ENCODE peak calls at places on chromosomes 7 and 10, in six cellular contexts. T is AG10803, S is astrocyte of the spinal cord, O is mammary epithelial cell, E is GM06990, R is sigmoid colon. Z is an unnamed sample.

GRCh38 chr10:18685555-18685954 is 26.3 kb downstream of the ARL5B start:
- DNase-seq in T (no peak), S (no peak), O (no peak), E (no peak), R (no peak), Z (no peak)

GRCh38 chr7:98399903-98400537 is 870 bp downstream of the BAIAP2L1 start:
- DNase-seq in T (peak), S (peak), O (peak), E (peak), R (no peak), Z (no peak)

GRCh38 chr10:3877092-3878000 is 92.3 kb upstream of the KLF6 start:
- DNase-seq in T (peak), S (no peak), O (no peak), E (no peak), R (no peak), Z (no peak)

GRCh38 chr10:1706256-1706655 is 31.1 kb downstream of the ADARB2 start:
- DNase-seq in T (no peak), S (no peak), O (no peak), E (no peak), R (no peak), Z (no peak)

GRCh38 chr7:67377939-67378862 is 381.6 kb downstream of the TYW1 start:
- DNase-seq in T (peak), S (peak), O (peak), E (peak), R (peak), Z (peak)

GRCh38 chr10:96626795-96627194 is 40.0 kb upstream of the TM9SF3 start:
- DNase-seq in T (no peak), S (no peak), O (no peak), E (no peak), R (no peak), Z (no peak)

GRCh38 chr10:3886666-3887251 is 101.8 kb upstream of the KLF6 start:
- DNase-seq in T (peak), S (peak), O (peak), E (no peak), R (peak), Z (peak)

GRCh38 chr7:154640266-154640865 is 362.6 kb downstream of the PAXIP1 start:
- DNase-seq in T (no peak), S (no peak), O (no peak), E (no peak), R (no peak), Z (no peak)

GRCh38 chr10:101563007-101563406 is 25.1 kb downstream of the POLL start:
- DNase-seq in T (no peak), S (no peak), O (no peak), E (no peak), R (no peak), Z (no peak)

GRCh38 chr10:24219963-24220362 is 11.0 kb downstream of the KIAA1217 start:
- DNase-seq in T (no peak), S (no peak), O (no peak), E (no peak), R (no peak), Z (no peak)

GRCh38 chr10:71598673-71599072 is 120.9 kb downstream of the C10orf105 start:
- DNase-seq in T (peak), S (peak), O (no peak), E (no peak), R (peak), Z (no peak)

GRCh38 chr10:102352066-102352715 is 43.3 kb upstream of the NFKB2 start:
- DNase-seq in T (peak), S (peak), O (peak), E (no peak), R (peak), Z (peak)

GRCh38 chr10:113273877-113274829 is 278.7 kb upstream of the HABP2 start:
- DNase-seq in T (peak), S (peak), O (no peak), E (no peak), R (no peak), Z (no peak)

GRCh38 chr7:139572071-139572470 is 48.6 kb downstream of the CLEC2L start:
- DNase-seq in T (no peak), S (no peak), O (no peak), E (no peak), R (no peak), Z (no peak)

GRCh38 chr10:75294031-75294437 is 58.3 kb upstream of the COMTD1 start:
- DNase-seq in T (no peak), S (peak), O (no peak), E (no peak), R (peak), Z (no peak)

GRCh38 chr7:130884437-130885417 is 150.7 kb upstream of the KLF14 start:
- DNase-seq in T (peak), S (peak), O (peak), E (no peak), R (no peak), Z (no peak)

GRCh38 chr7:100219271-100219737 is 445 bp upstream of the PVRIG start:
- DNase-seq in T (no peak), S (no peak), O (no peak), E (peak), R (peak), Z (no peak)

GRCh38 chr7:112400141-112400540 is 50.1 kb upstream of the IFRD1 start:
- DNase-seq in T (peak), S (peak), O (no peak), E (no peak), R (no peak), Z (no peak)

GRCh38 chr7:64558323-64558705 is 4.6 kb downstream of the ZNF680 start:
- DNase-seq in T (no peak), S (no peak), O (no peak), E (no peak), R (no peak), Z (no peak)

GRCh38 chr10:74063256-74063655 is 65.3 kb downstream of the VCL start:
- DNase-seq in T (peak), S (peak), O (no peak), E (no peak), R (no peak), Z (no peak)

GRCh38 chr7:47039899-47040298 is 542.0 kb downstream of the TNS3 start:
- DNase-seq in T (peak), S (peak), O (peak), E (no peak), R (no peak), Z (no peak)

GRCh38 chr10:35642023-35642792 is at the start of gene FZD8:
- DNase-seq in T (peak), S (peak), O (peak), E (peak), R (peak), Z (peak)

GRCh38 chr10:112184379-112184778 is 814 bp upstream of the GPAM start:
- DNase-seq in T (no peak), S (no peak), O (no peak), E (no peak), R (no peak), Z (no peak)

GRCh38 chr10:93379366-93380042 is 102.6 kb downstream of the MYOF start:
- DNase-seq in T (peak), S (peak), O (peak), E (no peak), R (no peak), Z (no peak)

GRCh38 chr7:41878331-41879112 is 175.6 kb upstream of the INHBA start:
- DNase-seq in T (peak), S (no peak), O (no peak), E (no peak), R (no peak), Z (no peak)

GRCh38 chr10:115949282-115949844 is 323.6 kb downstream of the GFRA1 start:
- DNase-seq in T (no peak), S (no peak), O (no peak), E (no peak), R (no peak), Z (no peak)

GRCh38 chr7:118109607-118110006 is 74.4 kb upstream of the LSM8 start:
- DNase-seq in T (no peak), S (no peak), O (peak), E (no peak), R (no peak), Z (no peak)

GRCh38 chr7:36278767-36279171 is 110.9 kb upstream of the ANLN start:
- DNase-seq in T (peak), S (peak), O (no peak), E (no peak), R (peak), Z (no peak)

GRCh38 chr10:45673074-45673628 is 579 bp upstream of the ZFAND4 start:
- DNase-seq in T (no peak), S (no peak), O (peak), E (no peak), R (no peak), Z (no peak)

GRCh38 chr7:70693300-70693689 is 438.6 kb upstream of the GALNT17 start:
- DNase-seq in T (peak), S (peak), O (no peak), E (no peak), R (no peak), Z (no peak)

GRCh38 chr7:37916017-37916672 is 472 bp downstream of the SFRP4 start:
- DNase-seq in T (no peak), S (no peak), O (peak), E (peak), R (peak), Z (no peak)

GRCh38 chr10:15451137-15452094 is 80.3 kb upstream of the FAM171A1 start:
- DNase-seq in T (no peak), S (no peak), O (no peak), E (no peak), R (no peak), Z (no peak)

GRCh38 chr10:133324198-133324792 is 12.4 kb downstream of the CALY start:
- DNase-seq in T (peak), S (peak), O (no peak), E (no peak), R (no peak), Z (no peak)

GRCh38 chr10:101020427-101020826 is 10.5 kb downstream of the PDZD7 start:
- DNase-seq in T (no peak), S (no peak), O (no peak), E (no peak), R (no peak), Z (no peak)

GRCh38 chr7:75534727-75535307 is 42.7 kb downstream of the SPDYE5 start:
- DNase-seq in T (peak), S (peak), O (no peak), E (peak), R (no peak), Z (peak)

GRCh38 chr7:27419581-27420177 is 177.1 kb downstream of the EVX1 start:
- DNase-seq in T (no peak), S (no peak), O (peak), E (no peak), R (no peak), Z (no peak)

GRCh38 chr10:47104786-47105385 is 193.7 kb downstream of the PTPN20 start:
- DNase-seq in T (no peak), S (no peak), O (no peak), E (no peak), R (no peak), Z (no peak)

GRCh38 chr7:149704507-149704906 is 68.9 kb downstream of the ZNF467 start:
- DNase-seq in T (no peak), S (no peak), O (no peak), E (no peak), R (no peak), Z (no peak)

GRCh38 chr10:42950606-42951485 is 126.0 kb upstream of the RET start:
- DNase-seq in T (no peak), S (no peak), O (no peak), E (no peak), R (peak), Z (no peak)

GRCh38 chr7:80018941-80019808 is 115.5 kb upstream of the GNAI1 start:
- DNase-seq in T (peak), S (peak), O (peak), E (no peak), R (no peak), Z (peak)

GRCh38 chr10:16519250-16519907 is 2.3 kb downstream of the C1QL3 start:
- DNase-seq in T (no peak), S (no peak), O (no peak), E (peak), R (no peak), Z (peak)

GRCh38 chr10:16521311-16522016 is at the start of gene C1QL3:
- DNase-seq in T (peak), S (peak), O (peak), E (peak), R (no peak), Z (peak)

GRCh38 chr10:16520900-16521299 is 779 bp downstream of the C1QL3 start:
- DNase-seq in T (peak), S (no peak), O (peak), E (peak), R (no peak), Z (peak)

GRCh38 chr10:16519908-16520861 is 1.5 kb downstream of the C1QL3 start:
- DNase-seq in T (no peak), S (no peak), O (no peak), E (peak), R (no peak), Z (peak)

GRCh38 chr10:16518822-16519221 is 2.9 kb downstream of the C1QL3 start:
- DNase-seq in T (no peak), S (no peak), O (no peak), E (no peak), R (no peak), Z (no peak)
- TF ChIP-seq CTCF in T (no peak), S (peak), O (peak), E (peak), R (no peak), Z (peak)

GRCh38 chr7:4166340-4166739 is 515.8 kb upstream of the FOXK1 start:
- DNase-seq in T (no peak), S (no peak), O (no peak), E (no peak), R (no peak), Z (no peak)
- TF ChIP-seq CTCF in T (no peak), S (no peak), O (no peak), E (no peak), R (no peak), Z (no peak)

GRCh38 chr10:57336339-57336738 is 931.4 kb downstream of the IPMK start:
- DNase-seq in T (no peak), S (no peak), O (no peak), E (no peak), R (no peak), Z (no peak)

GRCh38 chr10:57333880-57334279 is 933.8 kb downstream of the IPMK start:
- DNase-seq in T (no peak), S (no peak), O (no peak), E (no peak), R (no peak), Z (no peak)

GRCh38 chr10:57338823-57339558 is 928.7 kb downstream of the IPMK start:
- DNase-seq in T (peak), S (peak), O (peak), E (no peak), R (no peak), Z (peak)

GRCh38 chr10:57341294-57341693 is 926.4 kb downstream of the IPMK start:
- DNase-seq in T (no peak), S (no peak), O (no peak), E (no peak), R (no peak), Z (no peak)

DNA sequence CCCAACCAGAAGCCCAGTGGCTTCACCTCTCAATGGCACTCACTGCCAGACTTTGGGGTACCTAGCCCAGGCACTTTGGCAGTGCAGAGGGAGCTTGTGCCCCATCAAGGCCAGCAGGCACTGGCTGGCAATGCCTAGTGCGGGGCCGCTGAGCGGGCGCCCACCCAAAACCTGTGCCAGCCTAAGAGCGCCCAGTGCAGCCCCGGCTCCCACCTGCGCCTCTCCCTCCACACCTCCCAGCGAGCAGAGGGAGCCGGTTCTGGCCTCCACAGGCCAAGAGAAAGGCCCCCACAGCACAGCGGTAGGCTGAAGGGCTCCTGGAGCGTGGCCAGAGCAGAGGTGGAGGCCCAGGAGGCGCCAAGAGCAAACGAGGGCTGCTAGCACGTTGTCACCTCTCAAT is 930.8 kb downstream of the IPMK start:
- DNase-seq in T (no peak), S (no peak), O (no peak), E (no peak), R (no peak), Z (no peak)
- TF ChIP-seq CTCF in T (no peak), S (no peak), O (no peak), E (no peak), R (no peak), Z (no peak)

GRCh38 chr7:92834661-92835139 is 1.7 kb downstream of the CDK6 start:
- DNase-seq in T (no peak), S (no peak), O (peak), E (peak), R (peak), Z (peak)

GRCh38 chr7:92833024-92833765 is 3.2 kb downstream of the CDK6 start:
- DNase-seq in T (peak), S (peak), O (peak), E (peak), R (peak), Z (peak)

GRCh38 chr7:92835140-92835850 is 1.1 kb downstream of the CDK6 start:
- DNase-seq in T (peak), S (peak), O (peak), E (peak), R (peak), Z (peak)

GRCh38 chr7:92832623-92833023 is 3.8 kb downstream of the CDK6 start:
- DNase-seq in T (no peak), S (no peak), O (peak), E (no peak), R (no peak), Z (no peak)

GRCh38 chr7:92833766-92834605 is 2.4 kb downstream of the CDK6 start:
- DNase-seq in T (peak), S (peak), O (peak), E (peak), R (peak), Z (peak)
- TF ChIP-seq CTCF in T (peak), S (peak), O (peak), E (peak), R (no peak), Z (peak)

DNA sequence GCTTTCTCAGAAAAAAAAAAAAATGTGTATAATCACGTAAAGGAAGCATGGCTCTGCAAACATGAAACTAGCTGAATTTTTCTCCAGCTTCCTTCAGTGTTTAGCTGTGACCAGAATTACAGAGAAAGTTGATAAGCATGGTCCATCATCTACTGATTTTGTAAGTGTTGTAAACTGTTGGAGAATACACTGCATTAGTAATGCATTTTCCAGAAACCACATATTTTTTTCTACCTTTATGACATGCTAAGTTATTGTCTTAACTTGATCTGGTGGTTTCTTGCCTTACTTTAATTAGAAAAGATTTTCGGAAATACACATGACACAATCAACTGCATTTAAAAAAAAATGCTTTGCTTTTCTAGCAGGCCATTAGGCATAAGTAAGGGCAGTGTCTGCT is 135.1 kb downstream of the BICC1 start:
- DNase-seq in T (peak), S (no peak), O (peak), E (no peak), R (no peak), Z (no peak)
- TF ChIP-seq CTCF in T (no peak), S (no peak), O (no peak), E (no peak), R (no peak), Z (no peak)

GRCh38 chr10:19817251-19818046 is 1.2 kb downstream of the PLXDC2 start:
- DNase-seq in T (no peak), S (no peak), O (peak), E (no peak), R (peak), Z (no peak)
- TF ChIP-seq CTCF in T (no peak), S (peak), O (peak), E (no peak), R (no peak), Z (no peak)

GRCh38 chr10:125161570-125162139 is 1.3 kb upstream of the CTBP2 start:
- DNase-seq in T (peak), S (peak), O (no peak), E (no peak), R (no peak), Z (peak)
- TF ChIP-seq CTCF in T (peak), S (peak), O (peak), E (peak), R (no peak), Z (no peak)

GRCh38 chr7:33904680-33905388 is 505 bp upstream of the BMPER start:
- DNase-seq in T (peak), S (peak), O (peak), E (peak), R (peak), Z (peak)
- TF ChIP-seq CTCF in T (peak), S (peak), O (no peak), E (peak), R (no peak), Z (no peak)

GRCh38 chr7:85000973-85001372 is 185.9 kb downstream of the SEMA3D start:
- DNase-seq in T (no peak), S (no peak), O (no peak), E (no peak), R (no peak), Z (no peak)

GRCh38 chr7:84997626-84998025 is 189.2 kb downstream of the SEMA3D start:
- DNase-seq in T (no peak), S (no peak), O (no peak), E (no peak), R (no peak), Z (no peak)

GRCh38 chr7:85001493-85002345 is 185.1 kb downstream of the SEMA3D start:
- DNase-seq in T (no peak), S (no peak), O (no peak), E (no peak), R (no peak), Z (no peak)

GRCh38 chr7:84999450-84999849 is 187.4 kb downstream of the SEMA3D start:
- DNase-seq in T (no peak), S (no peak), O (no peak), E (no peak), R (no peak), Z (no peak)

DNA sequence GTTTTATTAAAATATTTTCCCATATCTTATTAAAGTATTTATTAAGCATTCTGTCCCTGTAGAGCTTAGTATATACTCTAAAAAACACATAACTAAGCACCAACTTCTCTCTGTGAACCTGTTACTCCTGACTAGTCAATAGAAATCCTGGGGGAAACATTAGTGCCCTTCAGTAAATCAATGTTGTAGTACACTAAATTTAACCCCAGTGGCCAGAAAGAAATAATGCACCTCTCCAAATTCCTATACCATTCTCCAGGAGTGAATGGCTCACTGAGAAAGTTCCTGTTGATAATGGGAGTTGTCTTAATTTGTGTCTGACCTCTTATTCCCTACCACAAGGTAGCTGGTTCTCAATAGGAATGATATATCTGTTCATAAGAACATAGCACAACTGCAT is 188.2 kb downstream of the SEMA3D start:
- DNase-seq in T (no peak), S (no peak), O (no peak), E (no peak), R (no peak), Z (no peak)
- TF ChIP-seq CTCF in T (no peak), S (no peak), O (no peak), E (no peak), R (no peak), Z (no peak)

Z was measured in GM10248.